ENCODE peak calls at places on chromosomes 1 and 21, in eight cellular contexts. E, W, J, C, S, O, M and Q are unnamed samples.
A peak's percentile ranks its signal among the peaks of the same experiment; 100 is the strongest.

GRCh38 chr1:5389101-5389885 is 602.9 kb downstream of the NPHP4 start:
- DNase-seq in E (no peak), W (no peak), J (no peak), C (no peak), S (no peak), O (no peak), M (no peak), Q (peak; percentile 2)

GRCh38 chr1:3112526-3112925 is 43.5 kb downstream of the PRDM16 start:
- DNase-seq in E (no peak), W (no peak), J (no peak), C (no peak), S (no peak), O (no peak), M (no peak), Q (no peak)

GRCh38 chr1:64898107-64898861 is 68.1 kb downstream of the JAK1 start:
- DNase-seq in E (no peak), W (peak; percentile 99), J (peak; percentile 79), C (no peak), S (no peak), O (peak; percentile 51), M (peak; percentile 55), Q (no peak)

GRCh38 chr1:58586296-58586695 is 9.2 kb upstream of the TACSTD2 start:
- DNase-seq in E (no peak), W (peak; percentile 16), J (no peak), C (no peak), S (no peak), O (no peak), M (no peak), Q (no peak)

GRCh38 chr1:6502000-6502891 is 10.8 kb upstream of the PLEKHG5 start:
- DNase-seq in E (no peak), W (no peak), J (peak; percentile 75), C (no peak), S (no peak), O (no peak), M (no peak), Q (no peak)

GRCh38 chr21:46607605-46608004 is 2.7 kb upstream of the S100B start:
- DNase-seq in E (no peak), W (no peak), J (no peak), C (no peak), S (no peak), O (no peak), M (no peak), Q (no peak)

GRCh38 chr1:211756471-211757020 is 74.0 kb downstream of the LPGAT1 start:
- DNase-seq in E (no peak), W (no peak), J (no peak), C (no peak), S (no peak), O (no peak), M (no peak), Q (no peak)

GRCh38 chr1:239812580-239812979 is 279.1 kb upstream of the FMN2 start:
- DNase-seq in E (no peak), W (no peak), J (no peak), C (no peak), S (no peak), O (no peak), M (no peak), Q (no peak)

GRCh38 chr1:208858738-208859137 is 614.6 kb upstream of the PLXNA2 start:
- DNase-seq in E (no peak), W (no peak), J (no peak), C (no peak), S (no peak), O (no peak), M (no peak), Q (no peak)

GRCh38 chr1:1440941-1441888 is 5.7 kb downstream of the VWA1 start:
- DNase-seq in E (no peak), W (no peak), J (peak; percentile 91), C (peak; percentile 57), S (peak; percentile 16), O (peak; percentile 91), M (peak; percentile 18), Q (no peak)

GRCh38 chr1:112704908-112705627 is 1.9 kb downstream of the RHOC start:
- DNase-seq in E (peak; percentile 75), W (peak; percentile 98), J (peak; percentile 94), C (no peak), S (peak; percentile 36), O (peak; percentile 87), M (no peak), Q (peak; percentile 25)

GRCh38 chr1:42379794-42380616 is 587 bp upstream of the RIMKLA start:
- DNase-seq in E (peak; percentile 58), W (no peak), J (peak; percentile 27), C (no peak), S (no peak), O (peak; percentile 27), M (no peak), Q (peak; percentile 0)